ENCODE peak calls at places on chromosomes 6 and 20, in ten cellular contexts. J, U, F, D, Z, X, S, L, M and P are unnamed samples.

GRCh38 chr6:79548310-79548709 is 11.1 kb upstream of the LCA5 start:
- DNase-seq in L (no peak), J (no peak), Z (no peak), U (no peak), M (peak), D (no peak), F (no peak), S (no peak), X (no peak), P (no peak)

GRCh38 chr20:48635791-48636267 is 192.0 kb downstream of the PREX1 start:
- DNase-seq in J (peak), X (no peak), Z (peak), L (peak), U (peak), F (peak), D (no peak), S (no peak), M (peak), P (peak)

GRCh38 chr20:39421571-39422099 is 459.5 kb downstream of the DHX35 start:
- DNase-seq in X (no peak), U (no peak), M (no peak), L (no peak), S (no peak), J (no peak), D (no peak), F (no peak), Z (no peak), P (no peak)

GRCh38 chr6:105805581-105806023 is 280.5 kb upstream of the PRDM1 start:
- DNase-seq in D (no peak), S (no peak), L (no peak), X (no peak), M (peak), Z (peak), U (peak), J (no peak), F (no peak), P (peak)

GRCh38 chr6:99818161-99818560 is 175.9 kb downstream of the MCHR2 start:
- DNase-seq in X (no peak), D (no peak), U (no peak), M (no peak), L (no peak), Z (no peak), S (no peak), F (no peak), J (no peak), P (no peak)

GRCh38 chr6:19311786-19312185 is 525.4 kb upstream of the ID4 start:
- DNase-seq in Z (peak), S (no peak), J (no peak), M (no peak), D (no peak), U (no peak), F (no peak), L (no peak), X (no peak), P (no peak)

GRCh38 chr20:35446356-35447078 is 8.5 kb upstream of the GDF5 start:
- DNase-seq in D (no peak), X (no peak), U (no peak), F (no peak), L (no peak), M (no peak), Z (no peak), J (no peak), S (no peak), P (no peak)

GRCh38 chr20:49424536-49424935 is 57.9 kb downstream of the KCNB1 start:
- DNase-seq in X (no peak), M (no peak), D (no peak), Z (no peak), S (no peak), F (peak), L (no peak), U (no peak), J (no peak), P (no peak)

GRCh38 chr6:162532283-162533008 is 195.1 kb downstream of the PRKN start:
- DNase-seq in J (no peak), X (no peak), Z (no peak), U (no peak), S (no peak), L (no peak), F (no peak), D (no peak), M (no peak), P (no peak)

GRCh38 chr20:57977588-57977987 is 250.9 kb downstream of the ANKRD60 start:
- DNase-seq in Z (no peak), S (no peak), D (no peak), L (no peak), M (no peak), U (no peak), X (no peak), J (no peak), F (no peak), P (no peak)

GRCh38 chr6:1285589-1286340 is 26.1 kb upstream of the FOXQ1 start:
- DNase-seq in U (peak), X (no peak), Z (peak), M (peak), J (peak), F (no peak), S (no peak), L (no peak), D (no peak), P (peak)

GRCh38 chr6:44667668-44668390 is 280.3 kb downstream of the CDC5L start:
- DNase-seq in U (no peak), M (no peak), D (peak), Z (peak), F (no peak), S (no peak), L (peak), J (peak), X (no peak), P (no peak)

GRCh38 chr20:63943808-63944077 is 12.5 kb downstream of the UCKL1 start:
- DNase-seq in S (no peak), J (no peak), Z (no peak), M (no peak), F (no peak), X (no peak), D (no peak), U (no peak), L (no peak), P (no peak)

GRCh38 chr6:91505199-91505598 is 918.3 kb upstream of the MAP3K7 start:
- DNase-seq in Z (no peak), X (no peak), D (no peak), U (no peak), S (no peak), L (no peak), F (no peak), J (no peak), M (no peak), P (no peak)

GRCh38 chr6:96381246-96381645 is 140.4 kb upstream of the UFL1 start:
- DNase-seq in Z (no peak), L (no peak), X (no peak), M (no peak), U (no peak), F (no peak), S (no peak), J (no peak), D (no peak), P (no peak)

GRCh38 chr6:150124235-150124634 is 18.6 kb upstream of the PPP1R14C start:
- DNase-seq in J (no peak), U (no peak), L (no peak), X (no peak), S (no peak), Z (no peak), M (no peak), D (no peak), F (no peak), P (no peak)

GRCh38 chr6:130602151-130602770 is 224.9 kb upstream of the SMLR1 start:
- DNase-seq in Z (peak), X (no peak), S (no peak), L (no peak), J (peak), F (no peak), D (no peak), M (peak), U (peak), P (peak)

GRCh38 chr20:62454936-62455673 is 20.7 kb downstream of the GATA5 start:
- DNase-seq in X (no peak), M (no peak), J (no peak), D (no peak), F (no peak), L (no peak), U (no peak), S (no peak), Z (no peak), P (no peak)

GRCh38 chr6:17886891-17887290 is 100.5 kb downstream of the KIF13A start:
- DNase-seq in S (no peak), J (no peak), D (no peak), L (no peak), F (no peak), M (no peak), U (peak), Z (no peak), X (no peak), P (peak)

GRCh38 chr6:52839124-52840055 is 1.2 kb downstream of the GSTA5 start:
- DNase-seq in U (peak), L (peak), D (peak), J (peak), X (peak), Z (peak), S (no peak), F (no peak), M (peak), P (peak)

GRCh38 chr20:2696646-2697045 is 4.1 kb downstream of the EBF4 start:
- DNase-seq in M (no peak), U (no peak), X (no peak), D (peak), F (no peak), S (no peak), L (no peak), J (no peak), Z (no peak), P (no peak)

GRCh38 chr20:48732081-48732829 is 95.5 kb downstream of the PREX1 start:
- DNase-seq in U (no peak), L (no peak), F (no peak), X (no peak), D (no peak), J (no peak), M (no peak), S (no peak), Z (no peak), P (no peak)

GRCh38 chr6:164113637-164114036 is 699.1 kb downstream of the QKI start:
- DNase-seq in D (no peak), M (no peak), Z (no peak), F (no peak), L (no peak), S (no peak), J (no peak), U (no peak), X (no peak), P (no peak)

GRCh38 chr20:934186-934840 is 18.2 kb upstream of the ANGPT4 start:
- DNase-seq in J (no peak), L (no peak), S (no peak), U (no peak), M (no peak), Z (no peak), X (no peak), D (no peak), F (no peak), P (no peak)

GRCh38 chr20:38303908-38304379 is at the start of gene BPI:
- DNase-seq in Z (peak), M (no peak), F (peak), L (no peak), J (peak), U (no peak), X (no peak), D (peak), S (peak), P (no peak)

GRCh38 chr20:36820073-36820472 is 46.5 kb upstream of the DSN1 start:
- DNase-seq in U (no peak), J (no peak), Z (no peak), X (no peak), D (no peak), S (no peak), F (no peak), M (no peak), L (no peak), P (no peak)

GRCh38 chr6:2630362-2630761 is 120.4 kb downstream of the MYLK4 start:
- DNase-seq in U (peak), S (no peak), Z (peak), M (peak), J (peak), L (no peak), F (no peak), D (no peak), X (no peak), P (peak)

GRCh38 chr20:47740225-47741184 is 44.8 kb downstream of the SULF2 start:
- DNase-seq in J (peak), Z (no peak), D (no peak), X (no peak), F (peak), U (no peak), S (peak), M (no peak), L (no peak), P (no peak)

GRCh38 chr6:19301980-19302379 is 535.2 kb upstream of the ID4 start:
- DNase-seq in D (no peak), F (no peak), J (no peak), Z (peak), X (no peak), M (peak), L (no peak), U (peak), S (no peak), P (peak)

GRCh38 chr6:148137652-148138051 is 205.0 kb upstream of the SASH1 start:
- DNase-seq in F (no peak), Z (no peak), J (no peak), U (no peak), D (no peak), X (no peak), S (no peak), L (no peak), M (no peak), P (no peak)

GRCh38 chr6:107491059-107491609 is 1.2 kb downstream of the SOBP start:
- DNase-seq in L (peak), D (peak), J (peak), Z (peak), M (peak), U (peak), S (no peak), X (peak), F (peak), P (no peak)

GRCh38 chr6:53611342-53611741 is 54.2 kb downstream of the KLHL31 start:
- DNase-seq in U (no peak), X (no peak), D (no peak), M (peak), S (no peak), J (no peak), Z (peak), F (no peak), L (no peak), P (no peak)

GRCh38 chr20:63756648-63756991 is 17.0 kb downstream of the SLC2A4RG start:
- DNase-seq in F (no peak), J (peak), S (peak), D (no peak), X (no peak), M (no peak), U (no peak), L (no peak), Z (no peak), P (no peak)

GRCh38 chr20:19583532-19584175 is 174.4 kb upstream of the RIN2 start:
- DNase-seq in S (peak), L (peak), X (no peak), M (peak), U (peak), F (peak), Z (peak), D (peak), J (peak), P (peak)

GRCh38 chr6:55438217-55438616 is 110.9 kb downstream of the GFRAL start:
- DNase-seq in S (no peak), J (no peak), X (no peak), U (no peak), M (no peak), F (no peak), Z (no peak), L (no peak), D (no peak), P (no peak)

GRCh38 chr6:107704377-107705013 is 119.6 kb downstream of the SCML4 start:
- DNase-seq in L (peak), X (no peak), F (no peak), M (peak), S (no peak), D (no peak), J (peak), U (no peak), Z (peak), P (peak)

GRCh38 chr6:115891111-115891669 is 169.5 kb downstream of the FRK start:
- DNase-seq in U (peak), J (peak), M (peak), X (no peak), Z (peak), L (no peak), F (no peak), D (no peak), S (no peak), P (peak)

GRCh38 chr6:901696-902455 is 208.9 kb upstream of the EXOC2 start:
- DNase-seq in X (no peak), F (no peak), L (no peak), J (no peak), U (no peak), Z (peak), S (no peak), M (peak), D (peak), P (no peak)

GRCh38 chr6:66149132-66149531 is 442.1 kb upstream of the EYS start:
- DNase-seq in Z (no peak), F (no peak), S (no peak), L (no peak), M (no peak), U (no peak), D (no peak), X (no peak), J (no peak), P (no peak)

GRCh38 chr6:16821834-16822264 is 60.6 kb upstream of the ATXN1 start:
- DNase-seq in X (no peak), D (peak), Z (no peak), J (no peak), M (no peak), U (no peak), S (no peak), F (no peak), L (no peak), P (no peak)

GRCh38 chr6:16818992-16819626 is 57.8 kb upstream of the ATXN1 start:
- DNase-seq in F (no peak), Z (no peak), L (no peak), U (no peak), X (no peak), J (no peak), S (no peak), D (no peak), M (no peak), P (no peak)

GRCh38 chr6:16817594-16817993 is 56.3 kb upstream of the ATXN1 start:
- DNase-seq in Z (no peak), D (no peak), S (no peak), L (no peak), J (no peak), F (no peak), U (no peak), M (no peak), X (no peak), P (no peak)

GRCh38 chr6:16822529-16822928 is 61.3 kb upstream of the ATXN1 start:
- DNase-seq in S (no peak), M (no peak), D (no peak), Z (no peak), X (no peak), J (no peak), L (no peak), U (no peak), F (no peak), P (no peak)

GRCh38 chr6:16819752-16820151 is 58.5 kb upstream of the ATXN1 start:
- DNase-seq in X (no peak), S (no peak), F (no peak), L (no peak), D (no peak), Z (peak), U (peak), J (peak), M (peak), P (no peak)
- TF ChIP-seq CTCF in X (no peak), S (no peak), F (no peak), L (peak), D (no peak), Z (peak), U (peak), J (peak), M (peak), P (peak)

DNA sequence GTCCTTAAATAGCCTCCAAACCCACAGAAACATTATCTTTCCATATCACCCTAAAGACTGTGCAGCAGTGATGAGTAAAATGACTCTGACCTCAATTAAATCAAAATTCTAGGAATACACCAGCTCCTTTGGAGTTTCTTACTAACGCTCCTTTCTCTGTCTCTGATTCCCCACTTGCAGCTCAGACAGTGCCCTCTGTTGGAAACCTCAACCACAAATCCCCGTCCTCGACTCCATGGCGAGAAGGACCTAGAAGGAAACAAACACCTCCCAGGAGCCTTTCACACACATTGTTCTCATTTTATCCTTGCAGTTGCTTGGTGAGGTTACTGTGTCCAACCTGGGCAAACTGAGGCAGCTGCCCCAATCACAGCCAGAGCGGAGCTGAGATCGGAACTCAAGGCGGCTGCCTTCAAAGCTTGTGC is 17.7 kb upstream of the PARD6B start:
- DNase-seq in L (no peak), Z (peak), M (peak), D (peak), U (no peak), F (peak), J (no peak), X (no peak), S (no peak), P (peak)
- TF ChIP-seq CTCF in L (peak), Z (peak), M (peak), D (peak), U (peak), F (peak), J (peak), X (no peak), S (no peak), P (peak)

GRCh38 chr20:12395404-12396159 is 477.9 kb downstream of the BTBD3 start:
- DNase-seq in X (no peak), J (no peak), L (no peak), Z (peak), U (no peak), F (no peak), D (no peak), M (no peak), S (no peak), P (no peak)

GRCh38 chr20:12391099-12391498 is 473.4 kb downstream of the BTBD3 start:
- DNase-seq in F (no peak), S (no peak), D (no peak), J (no peak), U (no peak), L (no peak), X (no peak), M (no peak), Z (no peak), P (no peak)

DNA sequence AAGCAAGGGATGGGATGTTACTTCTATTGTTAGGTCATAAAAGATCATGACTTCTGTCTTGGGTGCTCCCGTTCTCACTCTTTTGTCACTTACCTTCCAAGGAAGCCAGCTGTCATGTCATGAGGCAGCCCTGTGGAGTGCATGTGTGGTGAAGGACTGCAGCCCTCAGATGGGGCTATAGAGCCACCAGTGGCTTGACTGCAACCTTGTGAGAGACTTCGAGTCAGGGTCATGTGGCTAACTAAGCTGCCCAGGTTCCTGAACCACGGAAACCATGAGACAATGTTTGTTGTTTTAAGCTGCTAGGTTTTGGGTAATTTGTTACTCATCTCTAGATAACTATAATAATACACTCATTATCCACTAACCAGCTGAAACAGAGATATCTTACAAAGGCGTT is 477.1 kb downstream of the BTBD3 start:
- DNase-seq in X (no peak), J (peak), D (no peak), F (no peak), M (no peak), U (no peak), Z (peak), L (no peak), S (no peak), P (no peak)
- TF ChIP-seq CTCF in X (no peak), J (peak), D (no peak), F (no peak), M (no peak), U (no peak), Z (peak), L (no peak), S (no peak), P (no peak)

GRCh38 chr6:25006565-25007001 is 70.8 kb upstream of the RIPOR2 start:
- DNase-seq in U (peak), D (peak), S (peak), Z (peak), X (no peak), M (peak), J (peak), L (peak), F (no peak), P (peak)
- TF ChIP-seq CTCF in U (no peak), D (no peak), S (no peak), Z (no peak), X (no peak), M (no peak), J (no peak), L (no peak), F (no peak), P (no peak)